ENCODE peak calls at places on chromosomes 12 and 14, in nine cellular contexts. H is fibroblast of lung, I is RWPE2, S is upper lobe of right lung, W is MM.1S, D is SK-N-SH, G is HCT116, V is tibial nerve, L is transverse colon. P is an unnamed sample. For H3K4me1, the result is how much of the 10 kb centered on the place peaks cover.

GRCh38 chr12:77685906-77686305 is 144.8 kb upstream of the NAV3 start:
- DNase-seq in H (no peak), I (no peak), S (no peak), W (no peak), D (no peak), G (no peak), V (no peak), L (no peak), P (no peak)

GRCh38 chr14:27387458-27387857 is 789.6 kb upstream of the NOVA1 start:
- DNase-seq in H (peak), I (no peak), S (no peak), W (no peak), D (no peak), G (no peak), V (no peak), L (no peak), P (no peak)

GRCh38 chr14:100383727-100384158 is 60.6 kb downstream of the SLC25A47 start:
- DNase-seq in H (no peak), I (no peak), S (peak), W (peak), D (peak), G (no peak), V (no peak), L (peak), P (no peak)

GRCh38 chr12:15534870-15535269 is 212.6 kb downstream of the PTPRO start:
- DNase-seq in H (no peak), I (no peak), S (no peak), W (no peak), D (no peak), G (no peak), V (peak), L (no peak), P (peak)

GRCh38 chr14:50741571-50741970 is 73.5 kb upstream of the SAV1 start:
- DNase-seq in H (peak), I (no peak), S (no peak), W (peak), D (no peak), G (peak), V (no peak), L (no peak), P (no peak)

GRCh38 chr12:104866286-104866685 is 91.8 kb downstream of the SLC41A2 start:
- DNase-seq in H (peak), I (no peak), S (no peak), W (no peak), D (no peak), G (no peak), V (no peak), L (no peak), P (peak)

GRCh38 chr12:78442454-78442801 is 422.1 kb upstream of the SYT1 start:
- DNase-seq in H (peak), I (no peak), S (no peak), W (no peak), D (no peak), G (no peak), V (no peak), L (no peak), P (no peak)

GRCh38 chr14:64440494-64440893 is 24.8 kb upstream of the AKAP5 start:
- DNase-seq in H (no peak), I (no peak), S (no peak), W (no peak), D (no peak), G (no peak), V (no peak), L (no peak), P (no peak)

GRCh38 chr12:76848132-76848531 is 30.7 kb downstream of the CSRP2 start:
- DNase-seq in H (peak), I (no peak), S (no peak), W (no peak), D (no peak), G (no peak), V (no peak), L (no peak), P (no peak)

GRCh38 chr12:62562892-62563291 is 96.3 kb downstream of the MON2 start:
- DNase-seq in H (peak), I (no peak), S (no peak), W (no peak), D (no peak), G (no peak), V (no peak), L (no peak), P (no peak)

GRCh38 chr12:89889051-89889450 is 180.4 kb upstream of the ATP2B1 start:
- DNase-seq in H (peak), I (no peak), S (no peak), W (no peak), D (no peak), G (no peak), V (no peak), L (no peak), P (no peak)

GRCh38 chr14:31897581-31898186 is 179.4 kb upstream of the ARHGAP5 start:
- DNase-seq in H (no peak), I (no peak), S (no peak), W (no peak), D (no peak), G (no peak), V (no peak), L (peak), P (no peak)

GRCh38 chr14:53855127-53855526 is 101.5 kb downstream of the BMP4 start:
- DNase-seq in H (no peak), I (no peak), S (no peak), W (no peak), D (no peak), G (no peak), V (no peak), L (no peak), P (no peak)

GRCh38 chr12:52060498-52061177 is 9.1 kb upstream of the ATG101 start:
- DNase-seq in H (no peak), I (no peak), S (no peak), W (no peak), D (no peak), G (no peak), V (no peak), L (peak), P (no peak)

GRCh38 chr14:61268797-61269196 is 12.3 kb downstream of the TMEM30B start:
- DNase-seq in H (no peak), I (no peak), S (no peak), W (no peak), D (no peak), G (no peak), V (no peak), L (no peak), P (no peak)

GRCh38 chr12:81078469-81079196 is 754 bp downstream of the ACSS3 start:
- DNase-seq in H (peak), I (no peak), S (no peak), W (no peak), D (no peak), G (no peak), V (no peak), L (no peak), P (peak)

GRCh38 chr12:103100226-103100866 is 142.9 kb downstream of the ASCL1 start:
- DNase-seq in H (no peak), I (no peak), S (no peak), W (no peak), D (peak), G (no peak), V (no peak), L (no peak), P (no peak)

GRCh38 chr12:46950116-46950515 is 124.3 kb upstream of the SLC38A4 start:
- DNase-seq in H (no peak), I (no peak), S (no peak), W (no peak), D (no peak), G (no peak), V (no peak), L (no peak), P (no peak)

GRCh38 chr12:40157307-40157706 is 51.4 kb upstream of the SLC2A13 start:
- DNase-seq in H (no peak), I (no peak), S (no peak), W (no peak), D (no peak), G (no peak), V (no peak), L (no peak), P (no peak)

GRCh38 chr12:127811988-127812387 is 455.0 kb upstream of the TMEM132C start:
- DNase-seq in H (peak), I (no peak), S (no peak), W (no peak), D (no peak), G (no peak), V (no peak), L (no peak), P (no peak)

GRCh38 chr14:76391981-76392690 is 16.2 kb downstream of the ESRRB start:
- DNase-seq in H (no peak), I (no peak), S (no peak), W (no peak), D (no peak), G (no peak), V (no peak), L (no peak), P (no peak)

GRCh38 chr14:71155743-71156142 is 248.5 kb downstream of the PCNX1 start:
- DNase-seq in H (no peak), I (no peak), S (no peak), W (no peak), D (no peak), G (no peak), V (no peak), L (no peak), P (no peak)

GRCh38 chr12:19201653-19202052 is 72.1 kb downstream of the PLEKHA5 start:
- DNase-seq in H (no peak), I (no peak), S (no peak), W (no peak), D (no peak), G (no peak), V (no peak), L (no peak), P (no peak)

GRCh38 chr14:50311337-50311973 is 574 bp downstream of the L2HGDH start:
- DNase-seq in H (no peak), I (no peak), S (no peak), W (no peak), D (peak), G (no peak), V (no peak), L (no peak), P (no peak)

GRCh38 chr12:94762259-94762942 is 112.0 kb upstream of the TMCC3 start:
- DNase-seq in H (no peak), I (no peak), S (no peak), W (peak), D (no peak), G (no peak), V (no peak), L (no peak), P (no peak)

GRCh38 chr14:88934231-88934898 is 109.9 kb downstream of the TTC8 start:
- DNase-seq in H (peak), I (no peak), S (no peak), W (no peak), D (no peak), G (no peak), V (no peak), L (no peak), P (no peak)

GRCh38 chr12:86634706-86635410 is 378.7 kb upstream of the MGAT4C start:
- DNase-seq in H (peak), I (no peak), S (no peak), W (no peak), D (no peak), G (no peak), V (no peak), L (no peak), P (no peak)

GRCh38 chr14:71011479-71011878 is 104.2 kb downstream of the PCNX1 start:
- DNase-seq in H (no peak), I (no peak), S (no peak), W (no peak), D (no peak), G (no peak), V (no peak), L (no peak), P (no peak)

GRCh38 chr12:48824112-48824511 is 5.8 kb downstream of the CACNB3 start:
- DNase-seq in H (no peak), I (no peak), S (peak), W (peak), D (no peak), G (no peak), V (no peak), L (no peak), P (no peak)

GRCh38 chr14:23183479-23183878 is at the start of gene SLC7A8:
- DNase-seq in H (no peak), I (no peak), S (peak), W (no peak), D (no peak), G (peak), V (peak), L (peak), P (peak)

GRCh38 chr12:25924535-25925001 is 33.9 kb upstream of the RASSF8 start:
- DNase-seq in H (no peak), I (peak), S (no peak), W (no peak), D (no peak), G (no peak), V (no peak), L (no peak), P (no peak)

GRCh38 chr12:132506730-132507538 is 17.0 kb downstream of the FBRSL1 start:
- DNase-seq in H (peak), I (no peak), S (peak), W (no peak), D (peak), G (no peak), V (peak), L (peak), P (peak)

GRCh38 chr12:131096681-131097181 is 143.0 kb downstream of the ADGRD1 start:
- DNase-seq in H (no peak), I (peak), S (peak), W (no peak), D (no peak), G (no peak), V (peak), L (no peak), P (peak)

GRCh38 chr12:53659011-53659551 is 16.8 kb downstream of the ATP5MC2 start:
- DNase-seq in H (peak), I (no peak), S (no peak), W (no peak), D (no peak), G (peak), V (peak), L (peak), P (peak)

GRCh38 chr14:88490168-88490567 is 64.6 kb downstream of the PTPN21 start:
- DNase-seq in H (no peak), I (no peak), S (no peak), W (no peak), D (no peak), G (no peak), V (no peak), L (no peak), P (no peak)

GRCh38 chr12:119036878-119037493 is 55.6 kb downstream of the SRRM4 start:
- DNase-seq in H (no peak), I (no peak), S (no peak), W (peak), D (peak), G (no peak), V (no peak), L (peak), P (no peak)

GRCh38 chr14:102517412-102518062 is 8.0 kb upstream of the ANKRD9 start:
- DNase-seq in H (no peak), I (peak), S (peak), W (no peak), D (no peak), G (no peak), V (no peak), L (peak), P (no peak)

GRCh38 chr14:92945959-92946846 is 23.3 kb downstream of the CHGA start:
- DNase-seq in H (peak), I (peak), S (peak), W (no peak), D (peak), G (peak), V (peak), L (peak), P (no peak)

GRCh38 chr12:111441107-111441928 is 35.6 kb downstream of the SH2B3 start:
- DNase-seq in H (no peak), I (no peak), S (peak), W (no peak), D (no peak), G (no peak), V (no peak), L (no peak), P (peak)
- H3K4me1 ChIP-seq in H (under half), I (under half), S (half or more), W (under half), D (under half), G (under half), V (under half), L (half or more), P (under half)

GRCh38 chr14:56150645-56151345 is 32.6 kb downstream of the PELI2 start:
- DNase-seq in H (no peak), I (no peak), S (no peak), W (no peak), D (no peak), G (no peak), V (no peak), L (no peak), P (no peak)
- H3K4me1 ChIP-seq in H (under half), I (under half), S (under half), W (under half), D (under half), G (under half), V (under half), L (under half), P (under half)

GRCh38 chr14:21671371-21671770 is 2.2 kb downstream of the OR4E1 start:
- DNase-seq in H (no peak), I (no peak), S (no peak), W (no peak), D (no peak), G (no peak), V (no peak), L (no peak), P (no peak)
- H3K4me1 ChIP-seq in H (under half), I (under half), S (under half), W (under half), D (under half), G (under half), V (under half), L (under half), P (under half)

GRCh38 chr14:35366521-35366976 is 38.0 kb downstream of the NFKBIA start:
- DNase-seq in H (no peak), I (no peak), S (no peak), W (no peak), D (no peak), G (no peak), V (no peak), L (no peak), P (no peak)
- H3K4me1 ChIP-seq in H (under half), I (under half), S (under half), W (under half), D (under half), G (under half), V (half or more), L (under half), P (half or more)

DNA sequence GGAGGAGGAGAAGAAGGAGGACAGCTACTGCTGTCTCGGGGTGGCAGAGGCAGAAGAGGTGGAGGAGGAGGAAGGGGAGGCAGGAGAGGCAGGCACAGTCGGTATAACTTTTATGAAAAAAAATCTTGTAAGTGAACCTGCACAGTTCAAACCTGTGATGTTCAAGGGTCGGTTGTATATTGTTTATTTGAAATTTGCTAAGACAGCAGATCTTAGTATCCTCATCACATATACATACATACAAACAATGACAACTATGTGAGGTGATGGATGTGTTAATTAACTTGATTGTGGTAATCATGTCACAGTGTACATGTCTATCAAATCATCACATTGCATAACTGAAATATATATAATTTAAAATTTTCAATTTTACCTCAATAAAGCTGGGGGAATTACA is 19.0 kb downstream of the ACTN1 start:
- DNase-seq in H (no peak), I (no peak), S (no peak), W (no peak), D (no peak), G (no peak), V (no peak), L (no peak), P (no peak)
- H3K4me1 ChIP-seq in H (half or more), I (half or more), S (half or more), W (under half), D (half or more), G (under half), V (under half), L (half or more), P (half or more)

GRCh38 chr14:68399971-68400370 is 392.9 kb downstream of the ZFP36L1 start:
- DNase-seq in H (no peak), I (no peak), S (no peak), W (no peak), D (no peak), G (no peak), V (no peak), L (no peak), P (no peak)
- H3K4me1 ChIP-seq in H (under half), I (half or more), S (half or more), W (under half), D (under half), G (under half), V (under half), L (half or more), P (half or more)

GRCh38 chr14:26174395-26174794 is 423.4 kb downstream of the NOVA1 start:
- DNase-seq in H (no peak), I (no peak), S (no peak), W (no peak), D (no peak), G (no peak), V (no peak), L (no peak), P (no peak)
- H3K4me1 ChIP-seq in H (under half), I (under half), S (under half), W (under half), D (under half), G (under half), V (under half), L (under half), P (under half)

GRCh38 chr12:1582709-1583050 is 11.7 kb downstream of the FBXL14 start:
- DNase-seq in H (no peak), I (no peak), S (no peak), W (no peak), D (no peak), G (no peak), V (no peak), L (no peak), P (no peak)
- H3K4me1 ChIP-seq in H (under half), I (under half), S (under half), W (under half), D (under half), G (under half), V (under half), L (under half), P (under half)

DNA sequence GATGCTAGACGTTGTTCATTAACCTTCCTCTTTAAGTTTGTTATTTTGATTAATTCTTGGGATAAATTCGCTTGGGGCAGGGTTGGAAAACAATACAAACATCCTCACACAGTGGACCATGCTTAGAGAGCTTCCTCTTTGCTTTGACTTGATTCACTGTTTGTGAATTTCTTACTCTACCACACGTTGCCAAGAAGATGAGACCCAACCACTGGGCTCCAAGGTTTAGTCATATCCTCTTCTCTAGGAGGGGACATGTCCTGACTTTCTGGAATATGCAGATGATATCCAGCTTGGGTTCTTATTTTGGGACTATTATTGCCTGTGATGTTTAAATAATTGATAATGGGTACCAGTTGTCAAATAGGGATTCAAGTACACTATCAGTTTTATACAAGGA is 428.2 kb downstream of the ATP23 start:
- DNase-seq in H (no peak), I (no peak), S (no peak), W (no peak), D (no peak), G (no peak), V (no peak), L (no peak), P (no peak)
- H3K4me1 ChIP-seq in H (under half), I (under half), S (under half), W (under half), D (under half), G (under half), V (under half), L (under half), P (under half)

GRCh38 chr12:112841891-112842290 is 50.3 kb downstream of the RPH3A start:
- DNase-seq in H (peak), I (no peak), S (no peak), W (no peak), D (no peak), G (no peak), V (no peak), L (no peak), P (no peak)
- H3K4me1 ChIP-seq in H (under half), I (under half), S (under half), W (under half), D (under half), G (under half), V (under half), L (under half), P (under half)